ENCODE peak calls at places on chromosomes 3 and 15, in five cellular contexts. D, K, U, T and M are unnamed samples.

GRCh38 chr3:50268703-50269451 is at the start of gene SEMA3B:
- DNase-seq in D (peak), K (peak), U (peak), T (no peak), M (peak)

GRCh38 chr3:51711352-51712019 is 4.6 kb downstream of the GRM2 start:
- DNase-seq in D (no peak), K (no peak), U (no peak), T (no peak), M (no peak)

GRCh38 chr3:59540696-59541095 is 490.9 kb upstream of the CFAP20DC start:
- DNase-seq in D (no peak), K (no peak), U (no peak), T (no peak), M (no peak)

GRCh38 chr15:96200357-96200972 is 130.0 kb upstream of the NR2F2 start:
- DNase-seq in D (no peak), K (no peak), U (no peak), T (no peak), M (no peak)

GRCh38 chr3:38707730-38708129 is 58.2 kb upstream of the SCN5A start:
- DNase-seq in D (peak), K (no peak), U (peak), T (no peak), M (peak)

GRCh38 chr15:101386967-101387366 is 91.9 kb upstream of the SNRPA1 start:
- DNase-seq in D (no peak), K (no peak), U (no peak), T (no peak), M (no peak)

GRCh38 chr15:73694419-73694818 is 10.2 kb downstream of the CD276 start:
- DNase-seq in D (no peak), K (no peak), U (no peak), T (no peak), M (no peak)

GRCh38 chr15:101051291-101052030 is 132.3 kb downstream of the LRRK1 start:
- DNase-seq in D (peak), K (no peak), U (no peak), T (no peak), M (no peak)

GRCh38 chr3:72261566-72262564 is 476.9 kb upstream of the PROK2 start:
- DNase-seq in D (no peak), K (no peak), U (no peak), T (no peak), M (no peak)

GRCh38 chr3:179000144-179000543 is 71.5 kb downstream of the ZMAT3 start:
- DNase-seq in D (no peak), K (no peak), U (no peak), T (no peak), M (no peak)